ENCODE peak calls at places on chromosomes 11 and 22, in five cellular contexts. One of them, this sample, is unnamed.

GRCh38 chr11:94329501-94329900 is 25.1 kb downstream of the IZUMO1R start:
- DNase-seq in cardiac fibroblast: no peak
- DNase-seq in right atrium auricular region: no peak
- DNase-seq in AG04450: no peak
- DNase-seq in pancreas: no peak
- DNase-seq in this sample: no peak

GRCh38 chr22:47309946-47310345 is 547.5 kb downstream of the TBC1D22A start:
- DNase-seq in cardiac fibroblast: no peak
- DNase-seq in AG04450: no peak
- DNase-seq in pancreas: no peak
- DNase-seq in right atrium auricular region: no peak
- DNase-seq in this sample: no peak

GRCh38 chr22:22878801-22879674 is 8.6 kb upstream of the IGLL5 start:
- DNase-seq in pancreas: no peak
- DNase-seq in right atrium auricular region: no peak
- DNase-seq in cardiac fibroblast: no peak
- DNase-seq in AG04450: no peak
- DNase-seq in this sample: no peak

GRCh38 chr11:125886997-125887372 is 483 bp upstream of the HYLS1 start:
- DNase-seq in AG04450: no peak
- DNase-seq in pancreas: peak; percentile 67
- DNase-seq in cardiac fibroblast: no peak
- DNase-seq in right atrium auricular region: peak; percentile 64
- DNase-seq in this sample: no peak

GRCh38 chr11:126421243-126421642 is 65.8 kb downstream of the ST3GAL4 start:
- DNase-seq in pancreas: no peak
- DNase-seq in AG04450: no peak
- DNase-seq in cardiac fibroblast: no peak
- DNase-seq in right atrium auricular region: no peak
- DNase-seq in this sample: no peak

GRCh38 chr22:48682517-48682916 is 1145.2 kb downstream of the BRD1 start:
- DNase-seq in cardiac fibroblast: no peak
- DNase-seq in AG04450: no peak
- DNase-seq in right atrium auricular region: no peak
- DNase-seq in pancreas: no peak
- DNase-seq in this sample: no peak

GRCh38 chr22:20571531-20572007 is 64.2 kb downstream of the MED15 start:
- DNase-seq in right atrium auricular region: no peak
- DNase-seq in pancreas: peak; percentile 83
- DNase-seq in AG04450: no peak
- DNase-seq in cardiac fibroblast: peak; percentile 53
- DNase-seq in this sample: no peak

GRCh38 chr11:67071420-67072284 is 15.0 kb downstream of the RHOD start:
- DNase-seq in cardiac fibroblast: peak; percentile 81
- DNase-seq in pancreas: peak; percentile 88
- DNase-seq in right atrium auricular region: peak; percentile 87
- DNase-seq in AG04450: no peak
- DNase-seq in this sample: peak; percentile 72

GRCh38 chr11:124837491-124837856 is 27.8 kb upstream of the ROBO3 start:
- DNase-seq in AG04450: peak; percentile 66
- DNase-seq in cardiac fibroblast: peak; percentile 94
- DNase-seq in right atrium auricular region: no peak
- DNase-seq in pancreas: no peak
- DNase-seq in this sample: peak; percentile 39

GRCh38 chr22:29233503-29233902 is 27.8 kb downstream of the EMID1 start:
- DNase-seq in cardiac fibroblast: no peak
- DNase-seq in pancreas: no peak
- DNase-seq in right atrium auricular region: no peak
- DNase-seq in AG04450: no peak
- DNase-seq in this sample: no peak

GRCh38 chr11:9573775-9574555 is 495 bp downstream of the WEE1 start:
- DNase-seq in cardiac fibroblast: no peak
- DNase-seq in AG04450: no peak
- DNase-seq in pancreas: peak; percentile 72
- DNase-seq in right atrium auricular region: no peak
- DNase-seq in this sample: no peak

GRCh38 chr11:102111011-102111786 is 952 bp downstream of the YAP1 start:
- DNase-seq in AG04450: no peak
- DNase-seq in cardiac fibroblast: peak; percentile 83
- DNase-seq in pancreas: peak; percentile 84
- DNase-seq in right atrium auricular region: peak; percentile 76
- DNase-seq in this sample: no peak

GRCh38 chr11:112663947-112664634 is 297.1 kb upstream of the NCAM1 start:
- DNase-seq in AG04450: no peak
- DNase-seq in right atrium auricular region: no peak
- DNase-seq in pancreas: no peak
- DNase-seq in cardiac fibroblast: no peak
- DNase-seq in this sample: no peak

GRCh38 chr11:93895106-93895862 is 44.9 kb upstream of the VSTM5 start:
- DNase-seq in AG04450: peak; percentile 69
- DNase-seq in right atrium auricular region: no peak
- DNase-seq in pancreas: no peak
- DNase-seq in cardiac fibroblast: peak; percentile 80
- DNase-seq in this sample: no peak

GRCh38 chr22:32018056-32018455 is 25.0 kb upstream of the SLC5A1 start:
- DNase-seq in pancreas: no peak
- DNase-seq in right atrium auricular region: no peak
- DNase-seq in cardiac fibroblast: peak; percentile 14
- DNase-seq in AG04450: no peak
- DNase-seq in this sample: no peak

GRCh38 chr22:49233507-49234100 is 594.1 kb downstream of the BRD1 start:
- DNase-seq in cardiac fibroblast: no peak
- DNase-seq in pancreas: no peak
- DNase-seq in right atrium auricular region: peak; percentile 38
- DNase-seq in AG04450: no peak
- DNase-seq in this sample: no peak

GRCh38 chr11:103384652-103385051 is 275.4 kb downstream of the DYNC2H1 start:
- DNase-seq in right atrium auricular region: no peak
- DNase-seq in cardiac fibroblast: peak; percentile 27
- DNase-seq in pancreas: no peak
- DNase-seq in AG04450: no peak
- DNase-seq in this sample: no peak

GRCh38 chr11:32426819-32427615 is 8.3 kb downstream of the WT1 start:
- DNase-seq in cardiac fibroblast: no peak
- DNase-seq in right atrium auricular region: no peak
- DNase-seq in pancreas: no peak
- DNase-seq in AG04450: no peak
- DNase-seq in this sample: no peak

GRCh38 chr11:61281581-61282250 is 13.4 kb downstream of the VWCE start:
- DNase-seq in AG04450: no peak
- DNase-seq in pancreas: peak; percentile 83
- DNase-seq in cardiac fibroblast: peak; percentile 41
- DNase-seq in right atrium auricular region: no peak
- DNase-seq in this sample: peak; percentile 46

GRCh38 chr22:35781898-35782297 is 64.2 kb downstream of the APOL5 start:
- DNase-seq in cardiac fibroblast: no peak
- DNase-seq in AG04450: no peak
- DNase-seq in pancreas: no peak
- DNase-seq in right atrium auricular region: no peak
- DNase-seq in this sample: no peak

GRCh38 chr11:125170406-125171031 is 6.0 kb downstream of the PKNOX2 start:
- DNase-seq in right atrium auricular region: peak; percentile 79
- DNase-seq in cardiac fibroblast: peak; percentile 87
- DNase-seq in pancreas: no peak
- DNase-seq in AG04450: peak; percentile 84
- DNase-seq in this sample: no peak

GRCh38 chr22:17773606-17774205 is 563 bp downstream of the BID start:
- DNase-seq in right atrium auricular region: no peak
- DNase-seq in pancreas: peak; percentile 81
- DNase-seq in cardiac fibroblast: peak; percentile 24
- DNase-seq in AG04450: no peak
- DNase-seq in this sample: peak; percentile 78

GRCh38 chr11:85941380-85941973 is 86.3 kb downstream of the CCDC83 start:
- DNase-seq in AG04450: peak; percentile 53
- DNase-seq in right atrium auricular region: peak; percentile 80
- DNase-seq in pancreas: no peak
- DNase-seq in cardiac fibroblast: peak; percentile 84
- DNase-seq in this sample: no peak

GRCh38 chr22:29670615-29671014 is 49.2 kb upstream of the CABP7 start:
- DNase-seq in pancreas: no peak
- DNase-seq in AG04450: no peak
- DNase-seq in cardiac fibroblast: no peak
- DNase-seq in right atrium auricular region: no peak
- DNase-seq in this sample: no peak

GRCh38 chr11:13040969-13041561 is 31.9 kb downstream of the RASSF10 start:
- DNase-seq in AG04450: no peak
- DNase-seq in cardiac fibroblast: no peak
- DNase-seq in pancreas: no peak
- DNase-seq in right atrium auricular region: no peak
- DNase-seq in this sample: no peak

GRCh38 chr11:125155767-125156166 is 8.8 kb upstream of the PKNOX2 start:
- DNase-seq in right atrium auricular region: no peak
- DNase-seq in pancreas: no peak
- DNase-seq in AG04450: no peak
- DNase-seq in cardiac fibroblast: no peak
- DNase-seq in this sample: no peak

GRCh38 chr11:118142809-118143208 is 9.8 kb downstream of the SCN4B start:
- DNase-seq in right atrium auricular region: no peak
- DNase-seq in cardiac fibroblast: no peak
- DNase-seq in AG04450: no peak
- DNase-seq in pancreas: no peak
- DNase-seq in this sample: no peak

GRCh38 chr11:73184953-73185671 is 33.0 kb upstream of the P2RY2 start:
- DNase-seq in pancreas: peak; percentile 83
- DNase-seq in cardiac fibroblast: peak; percentile 76
- DNase-seq in AG04450: no peak
- DNase-seq in right atrium auricular region: peak; percentile 77
- DNase-seq in this sample: peak; percentile 51

GRCh38 chr11:8832571-8833260 is 78.3 kb upstream of the AKIP1 start:
- DNase-seq in AG04450: peak; percentile 66
- DNase-seq in pancreas: no peak
- DNase-seq in cardiac fibroblast: peak; percentile 67
- DNase-seq in right atrium auricular region: no peak
- DNase-seq in this sample: peak; percentile 54

GRCh38 chr11:67384851-67385366 is 6.9 kb upstream of the RAD9A start:
- DNase-seq in pancreas: no peak
- DNase-seq in right atrium auricular region: no peak
- DNase-seq in cardiac fibroblast: peak; percentile 66
- DNase-seq in AG04450: no peak
- DNase-seq in this sample: no peak

DNA sequence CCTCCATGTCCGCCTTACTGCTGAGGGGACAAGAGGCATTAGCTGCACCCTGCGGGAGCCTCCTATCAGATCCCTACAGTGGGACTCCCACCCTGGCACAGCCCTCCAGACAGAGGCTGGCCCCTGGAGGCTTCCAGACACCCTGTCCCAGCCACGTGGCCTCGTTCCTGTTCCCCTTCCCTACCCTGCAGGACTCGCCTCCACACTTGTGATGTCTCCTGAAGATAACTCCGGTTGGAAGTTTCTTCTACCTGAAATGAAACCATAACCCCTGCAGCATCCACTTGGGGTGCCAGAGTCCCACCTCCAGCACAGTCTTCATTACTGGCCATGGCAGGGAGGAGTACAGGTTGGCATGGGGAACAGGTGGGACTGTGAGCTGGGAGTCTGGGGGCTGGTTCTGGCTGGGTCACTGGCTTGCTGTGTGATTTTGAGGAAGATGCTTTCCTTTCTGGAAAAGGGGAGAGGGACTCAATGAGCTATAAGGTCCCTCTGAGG is 4.9 kb upstream of the SH3BP1 start:
- DNase-seq in pancreas: no peak
- DNase-seq in AG04450: no peak
- DNase-seq in right atrium auricular region: no peak
- DNase-seq in cardiac fibroblast: no peak
- DNase-seq in this sample: no peak
- TF ChIP-seq CTCF in pancreas: no peak
- TF ChIP-seq CTCF in AG04450: peak; percentile 37
- TF ChIP-seq CTCF in right atrium auricular region: no peak
- TF ChIP-seq CTCF in cardiac fibroblast: peak; percentile 26
- TF ChIP-seq CTCF in this sample: no peak

GRCh38 chr11:74809820-74810219 is 61.2 kb downstream of the RNF169 start:
- DNase-seq in AG04450: no peak
- DNase-seq in right atrium auricular region: no peak
- DNase-seq in cardiac fibroblast: no peak
- DNase-seq in pancreas: no peak
- DNase-seq in this sample: no peak

DNA sequence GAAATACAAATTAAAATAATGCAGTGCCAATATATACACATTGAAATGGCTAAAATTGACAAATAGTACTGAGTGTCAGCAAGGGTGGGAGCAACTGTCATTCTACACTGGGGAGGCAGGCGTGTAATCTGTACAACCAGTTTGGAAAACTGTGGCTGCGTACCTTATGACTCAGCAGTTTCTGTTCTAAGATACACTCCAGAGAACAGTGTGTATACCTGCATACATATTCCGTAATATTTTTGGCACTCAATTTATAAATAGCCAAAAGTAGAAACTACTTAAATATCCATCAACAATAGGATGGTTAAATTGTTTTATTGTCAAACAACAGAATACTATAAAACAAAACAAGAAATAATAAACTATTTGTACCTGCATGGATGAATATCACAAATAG is 57.6 kb downstream of the RNF169 start:
- DNase-seq in cardiac fibroblast: peak; percentile 25
- DNase-seq in right atrium auricular region: no peak
- DNase-seq in AG04450: no peak
- DNase-seq in pancreas: no peak
- DNase-seq in this sample: no peak
- TF ChIP-seq CTCF in cardiac fibroblast: no peak
- TF ChIP-seq CTCF in right atrium auricular region: no peak
- TF ChIP-seq CTCF in AG04450: no peak
- TF ChIP-seq CTCF in pancreas: no peak
- TF ChIP-seq CTCF in this sample: no peak

GRCh38 chr11:244376-244775 is 7.6 kb downstream of the PSMD13 start:
- DNase-seq in cardiac fibroblast: no peak
- DNase-seq in pancreas: no peak
- DNase-seq in AG04450: no peak
- DNase-seq in right atrium auricular region: no peak
- DNase-seq in this sample: no peak
- TF ChIP-seq CTCF in cardiac fibroblast: no peak
- TF ChIP-seq CTCF in pancreas: no peak
- TF ChIP-seq CTCF in AG04450: no peak
- TF ChIP-seq CTCF in right atrium auricular region: no peak
- TF ChIP-seq CTCF in this sample: no peak

GRCh38 chr11:100329352-100329751 is 357.7 kb upstream of the ARHGAP42 start:
- DNase-seq in cardiac fibroblast: no peak
- DNase-seq in AG04450: no peak
- DNase-seq in pancreas: no peak
- DNase-seq in right atrium auricular region: no peak
- DNase-seq in this sample: no peak

DNA sequence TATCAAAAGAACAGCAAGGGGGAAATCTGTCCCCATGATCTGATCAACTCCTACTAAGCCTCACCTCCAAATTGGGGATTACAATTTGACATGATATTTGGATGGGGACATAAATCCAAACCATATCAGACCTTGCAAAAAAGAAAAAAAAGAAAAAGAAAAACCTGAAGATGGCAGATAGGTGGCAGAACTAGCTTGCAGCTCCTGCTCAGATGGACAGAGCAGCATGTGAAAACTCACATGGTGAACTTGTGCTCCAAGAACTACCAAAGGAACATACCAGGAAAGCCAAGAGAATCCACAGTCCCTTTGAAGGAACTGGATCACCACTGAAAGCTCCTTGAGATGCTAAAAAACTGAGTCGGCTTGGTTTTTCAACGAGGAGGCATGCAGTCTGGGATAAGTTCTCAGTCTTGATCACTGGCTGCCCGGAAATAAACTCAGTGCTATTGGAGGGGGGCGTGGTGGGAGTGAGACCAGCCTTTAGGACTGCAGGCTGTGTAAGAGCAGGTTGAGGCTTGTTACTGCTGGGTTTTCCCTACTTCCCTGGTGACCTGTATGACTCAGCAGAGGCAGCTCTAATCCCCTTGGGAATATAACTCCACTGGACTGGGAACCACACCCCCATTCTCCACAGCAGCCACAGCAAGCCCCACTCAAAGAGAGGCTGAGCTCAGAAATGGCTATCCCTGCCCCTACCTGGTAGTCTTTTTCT is 358.3 kb upstream of the ARHGAP42 start:
- DNase-seq in AG04450: no peak
- DNase-seq in cardiac fibroblast: no peak
- DNase-seq in pancreas: no peak
- DNase-seq in right atrium auricular region: no peak
- DNase-seq in this sample: no peak
- TF ChIP-seq CTCF in AG04450: no peak
- TF ChIP-seq CTCF in cardiac fibroblast: no peak
- TF ChIP-seq CTCF in pancreas: no peak
- TF ChIP-seq CTCF in right atrium auricular region: no peak
- TF ChIP-seq CTCF in this sample: no peak